ENCODE peak calls at places on chromosomes 16 and 17, in ten cellular contexts. U, E, P, X, J, B, H, T, I and M are unnamed samples.

GRCh38 chr17:21161498-21162393 is 35.0 kb downstream of the DHRS7B start:
- ATAC-seq in U (no peak), E (peak), P (peak), X (no peak), J (no peak), B (no peak), H (peak), T (no peak), I (peak), M (peak)

GRCh38 chr17:39666231-39666600 is 1.1 kb downstream of the TCAP start:
- ATAC-seq in U (no peak), E (no peak), P (no peak), X (no peak), J (no peak), B (no peak), H (no peak), T (no peak), I (peak), M (peak)

GRCh38 chr17:13601776-13602551 is at the start of gene HS3ST3A1:
- ATAC-seq in U (peak), E (peak), P (peak), X (no peak), J (peak), B (peak), H (peak), T (peak), I (peak), M (peak)

GRCh38 chr17:60599220-60599619 is 773 bp upstream of the PPM1D start:
- ATAC-seq in U (no peak), E (no peak), P (no peak), X (peak), J (peak), B (peak), H (no peak), T (no peak), I (no peak), M (no peak)

GRCh38 chr17:78526231-78527025 is 50.8 kb downstream of the DNAH17 start:
- ATAC-seq in U (no peak), E (no peak), P (no peak), X (no peak), J (no peak), B (peak), H (no peak), T (no peak), I (no peak), M (no peak)

GRCh38 chr16:85551319-85551978 is 61.7 kb upstream of the GSE1 start:
- ATAC-seq in U (no peak), E (no peak), P (no peak), X (no peak), J (no peak), B (peak), H (no peak), T (no peak), I (no peak), M (no peak)

GRCh38 chr16:21162661-21163151 is 4.2 kb downstream of the LDAF1 start:
- ATAC-seq in U (no peak), E (no peak), P (peak), X (no peak), J (no peak), B (no peak), H (no peak), T (no peak), I (no peak), M (no peak)

GRCh38 chr16:70594569-70594968 is 51.8 kb upstream of the IL34 start:
- ATAC-seq in U (peak), E (no peak), P (no peak), X (no peak), J (no peak), B (no peak), H (no peak), T (peak), I (peak), M (peak)

GRCh38 chr17:66777689-66778225 is 57.2 kb upstream of the CACNG5 start:
- ATAC-seq in U (peak), E (no peak), P (no peak), X (no peak), J (no peak), B (no peak), H (no peak), T (peak), I (no peak), M (no peak)

GRCh38 chr17:9431620-9432019 is 144.0 kb downstream of the STX8 start:
- ATAC-seq in U (no peak), E (no peak), P (no peak), X (no peak), J (no peak), B (no peak), H (no peak), T (no peak), I (peak), M (no peak)

GRCh38 chr16:50244140-50244503 is 22.2 kb upstream of the ADCY7 start:
- ATAC-seq in U (no peak), E (no peak), P (no peak), X (no peak), J (no peak), B (no peak), H (no peak), T (no peak), I (no peak), M (no peak)

GRCh38 chr16:70579648-70580630 is 56.3 kb downstream of the SF3B3 start:
- ATAC-seq in U (peak), E (peak), P (peak), X (no peak), J (no peak), B (peak), H (peak), T (peak), I (peak), M (peak)

GRCh38 chr17:46169913-46170312 is 23.3 kb downstream of the KANSL1 start:
- ATAC-seq in U (no peak), E (no peak), P (no peak), X (no peak), J (no peak), B (no peak), H (no peak), T (no peak), I (no peak), M (no peak)

GRCh38 chr16:85446846-85447656 is 166.1 kb upstream of the GSE1 start:
- ATAC-seq in U (no peak), E (peak), P (peak), X (no peak), J (peak), B (peak), H (no peak), T (no peak), I (peak), M (no peak)

GRCh38 chr16:85528528-85529387 is 84.4 kb upstream of the GSE1 start:
- ATAC-seq in U (no peak), E (no peak), P (no peak), X (no peak), J (peak), B (no peak), H (peak), T (peak), I (no peak), M (no peak)

GRCh38 chr16:23949630-23950290 is 114.0 kb downstream of the PRKCB start:
- ATAC-seq in U (peak), E (peak), P (peak), X (peak), J (peak), B (no peak), H (peak), T (peak), I (peak), M (no peak)

GRCh38 chr16:24896439-24896838 is 50.7 kb downstream of the SLC5A11 start:
- ATAC-seq in U (no peak), E (no peak), P (no peak), X (no peak), J (peak), B (no peak), H (no peak), T (peak), I (no peak), M (no peak)

GRCh38 chr16:23500866-23501234 is 9.4 kb downstream of the GGA2 start:
- ATAC-seq in U (no peak), E (no peak), P (no peak), X (no peak), J (no peak), B (no peak), H (no peak), T (no peak), I (no peak), M (no peak)

GRCh38 chr17:47611372-47612350 is 38.1 kb upstream of the KPNB1 start:
- ATAC-seq in U (no peak), E (peak), P (no peak), X (no peak), J (no peak), B (no peak), H (no peak), T (no peak), I (no peak), M (no peak)

GRCh38 chr17:42673885-42674754 is 2.7 kb downstream of the PLEKHH3 start:
- ATAC-seq in U (no peak), E (no peak), P (no peak), X (no peak), J (peak), B (peak), H (peak), T (no peak), I (peak), M (no peak)

GRCh38 chr17:65634533-65634932 is 73.1 kb upstream of the AXIN2 start:
- ATAC-seq in U (peak), E (no peak), P (no peak), X (no peak), J (no peak), B (peak), H (no peak), T (peak), I (no peak), M (no peak)

GRCh38 chr17:42132941-42133340 is 10.3 kb downstream of the HSPB9 start:
- ATAC-seq in U (peak), E (no peak), P (peak), X (peak), J (peak), B (no peak), H (peak), T (peak), I (peak), M (peak)

GRCh38 chr17:2176484-2177175 is 121.7 kb downstream of the HIC1 start:
- ATAC-seq in U (no peak), E (no peak), P (peak), X (no peak), J (no peak), B (no peak), H (no peak), T (no peak), I (no peak), M (no peak)

GRCh38 chr17:76398523-76399174 is 14.2 kb downstream of the SPHK1 start:
- ATAC-seq in U (peak), E (peak), P (peak), X (no peak), J (peak), B (peak), H (no peak), T (peak), I (peak), M (no peak)

GRCh38 chr17:1300580-1300905 is 21.1 kb downstream of the TRARG1 start:
- ATAC-seq in U (no peak), E (no peak), P (no peak), X (no peak), J (no peak), B (peak), H (no peak), T (no peak), I (no peak), M (no peak)

GRCh38 chr17:82315703-82316358 is 1.6 kb downstream of the CD7 start:
- ATAC-seq in U (peak), E (peak), P (peak), X (peak), J (peak), B (peak), H (peak), T (peak), I (peak), M (no peak)

GRCh38 chr16:57606847-57607501 is 21.5 kb upstream of the ADGRG1 start:
- ATAC-seq in U (no peak), E (peak), P (peak), X (no peak), J (no peak), B (peak), H (no peak), T (no peak), I (no peak), M (no peak)

GRCh38 chr17:28204751-28205150 is 114.2 kb upstream of the TMEM97 start:
- ATAC-seq in U (no peak), E (no peak), P (no peak), X (no peak), J (no peak), B (no peak), H (no peak), T (no peak), I (no peak), M (no peak)

GRCh38 chr17:21512307-21513011 is 136.3 kb downstream of the KCNJ12 start:
- ATAC-seq in U (no peak), E (no peak), P (no peak), X (no peak), J (no peak), B (no peak), H (no peak), T (no peak), I (peak), M (no peak)

GRCh38 chr16:23317751-23318150 is 15.6 kb downstream of the SCNN1B start:
- ATAC-seq in U (peak), E (no peak), P (peak), X (no peak), J (no peak), B (no peak), H (no peak), T (peak), I (no peak), M (no peak)

GRCh38 chr16:27289669-27290068 is 21.1 kb upstream of the NSMCE1 start:
- ATAC-seq in U (no peak), E (no peak), P (no peak), X (peak), J (no peak), B (no peak), H (no peak), T (no peak), I (no peak), M (no peak)

GRCh38 chr16:30470170-30470512 is 2.4 kb upstream of the ITGAL start:
- ATAC-seq in U (no peak), E (no peak), P (no peak), X (no peak), J (no peak), B (no peak), H (no peak), T (no peak), I (no peak), M (no peak)

GRCh38 chr16:29748077-29748759 is 2.4 kb upstream of the C16orf54 start:
- ATAC-seq in U (no peak), E (no peak), P (no peak), X (no peak), J (no peak), B (peak), H (no peak), T (no peak), I (no peak), M (no peak)

GRCh38 chr17:79483122-79483521 is 127.7 kb downstream of the RBFOX3 start:
- ATAC-seq in U (no peak), E (no peak), P (no peak), X (no peak), J (no peak), B (no peak), H (no peak), T (no peak), I (no peak), M (no peak)

GRCh38 chr17:3688852-3689261 is 7.1 kb downstream of the P2RX5 start:
- ATAC-seq in U (no peak), E (peak), P (no peak), X (no peak), J (no peak), B (peak), H (peak), T (peak), I (peak), M (no peak)